ENCODE peak calls at places on chromosomes 12 and 14, in eight cellular contexts. F, D, R, N, C, V, T and I are unnamed samples.

GRCh38 chr12:1220127-1221092 is 229.4 kb downstream of the ERC1 start:
- DNase-seq in F (no peak), D (no peak), R (no peak), N (no peak), C (no peak), V (peak; percentile 60), T (no peak), I (no peak)

GRCh38 chr14:36773136-36773540 is 111.5 kb downstream of the PAX9 start:
- DNase-seq in F (no peak), D (peak; percentile 49), R (peak; percentile 15), N (no peak), C (peak; percentile 44), V (no peak), T (no peak), I (no peak)

GRCh38 chr12:124917841-124918621 is 3.6 kb upstream of the UBC start:
- DNase-seq in F (no peak), D (peak; percentile 49), R (peak; percentile 21), N (no peak), C (no peak), V (no peak), T (no peak), I (no peak)

GRCh38 chr12:65779091-65779642 is 45.1 kb upstream of the HMGA2 start:
- DNase-seq in F (no peak), D (peak; percentile 13), R (peak; percentile 61), N (no peak), C (no peak), V (no peak), T (no peak), I (no peak)

GRCh38 chr12:113866496-113866895 is 99.6 kb downstream of the RBM19 start:
- DNase-seq in F (no peak), D (no peak), R (no peak), N (no peak), C (no peak), V (no peak), T (no peak), I (no peak)

GRCh38 chr12:109880938-109881337 is 597 bp upstream of the GLTP start:
- DNase-seq in F (no peak), D (no peak), R (no peak), N (no peak), C (no peak), V (no peak), T (no peak), I (no peak)

GRCh38 chr12:9244894-9245293 is 36.7 kb upstream of the PZP start:
- DNase-seq in F (peak; percentile 24), D (no peak), R (no peak), N (no peak), C (no peak), V (no peak), T (no peak), I (no peak)

GRCh38 chr12:52032431-52032796 is 18.8 kb upstream of the NR4A1 start:
- DNase-seq in F (no peak), D (peak; percentile 77), R (peak; percentile 80), N (no peak), C (no peak), V (peak; percentile 74), T (no peak), I (peak; percentile 70)

GRCh38 chr14:30221546-30221945 is 293.9 kb upstream of the PRKD1 start:
- DNase-seq in F (no peak), D (no peak), R (no peak), N (no peak), C (no peak), V (no peak), T (no peak), I (no peak)

GRCh38 chr12:30753761-30754382 is 879 bp downstream of the CAPRIN2 start:
- DNase-seq in F (no peak), D (peak; percentile 17), R (peak; percentile 32), N (no peak), C (no peak), V (no peak), T (no peak), I (no peak)

GRCh38 chr12:59067068-59067467 is 146.8 kb upstream of the LRIG3 start:
- DNase-seq in F (no peak), D (peak; percentile 31), R (peak; percentile 81), N (no peak), C (no peak), V (no peak), T (no peak), I (no peak)

GRCh38 chr14:62667515-62667914 is 377.7 kb downstream of the KCNH5 start:
- DNase-seq in F (no peak), D (no peak), R (peak; percentile 3), N (no peak), C (no peak), V (no peak), T (no peak), I (no peak)

GRCh38 chr12:124754949-124755800 is 108.5 kb downstream of the SCARB1 start:
- DNase-seq in F (no peak), D (peak; percentile 70), R (peak; percentile 67), N (peak; percentile 95), C (no peak), V (peak; percentile 73), T (peak; percentile 43), I (peak; percentile 59)

GRCh38 chr14:89378119-89378518 is 38.9 kb downstream of the FOXN3 start:
- DNase-seq in F (no peak), D (no peak), R (peak; percentile 93), N (no peak), C (peak; percentile 28), V (no peak), T (peak; percentile 44), I (no peak)

GRCh38 chr12:120800665-120801064 is 75.0 kb downstream of the ACADS start:
- DNase-seq in F (peak; percentile 45), D (no peak), R (no peak), N (no peak), C (no peak), V (no peak), T (no peak), I (no peak)

GRCh38 chr12:12441891-12442461 is 85.1 kb downstream of the BORCS5 start:
- DNase-seq in F (no peak), D (peak; percentile 32), R (peak; percentile 39), N (no peak), C (no peak), V (no peak), T (peak; percentile 85), I (no peak)

GRCh38 chr14:61103541-61104339 is 122.7 kb downstream of the SLC38A6 start:
- DNase-seq in F (no peak), D (peak; percentile 86), R (peak; percentile 99), N (no peak), C (peak; percentile 96), V (peak; percentile 25), T (no peak), I (peak; percentile 42)

GRCh38 chr14:93045211-93045674 is 70.5 kb downstream of the ITPK1 start:
- DNase-seq in F (no peak), D (no peak), R (no peak), N (no peak), C (no peak), V (no peak), T (no peak), I (no peak)

GRCh38 chr12:60205500-60205899 is 609.7 kb downstream of the SLC16A7 start:
- DNase-seq in F (no peak), D (peak; percentile 17), R (peak; percentile 41), N (no peak), C (no peak), V (no peak), T (no peak), I (no peak)

GRCh38 chr14:62897057-62897456 is 148.2 kb downstream of the KCNH5 start:
- DNase-seq in F (no peak), D (no peak), R (no peak), N (no peak), C (no peak), V (no peak), T (no peak), I (no peak)

GRCh38 chr12:75711276-75711675 is 199.9 kb upstream of the KRR1 start:
- DNase-seq in F (no peak), D (no peak), R (no peak), N (no peak), C (no peak), V (no peak), T (no peak), I (no peak)

DNA sequence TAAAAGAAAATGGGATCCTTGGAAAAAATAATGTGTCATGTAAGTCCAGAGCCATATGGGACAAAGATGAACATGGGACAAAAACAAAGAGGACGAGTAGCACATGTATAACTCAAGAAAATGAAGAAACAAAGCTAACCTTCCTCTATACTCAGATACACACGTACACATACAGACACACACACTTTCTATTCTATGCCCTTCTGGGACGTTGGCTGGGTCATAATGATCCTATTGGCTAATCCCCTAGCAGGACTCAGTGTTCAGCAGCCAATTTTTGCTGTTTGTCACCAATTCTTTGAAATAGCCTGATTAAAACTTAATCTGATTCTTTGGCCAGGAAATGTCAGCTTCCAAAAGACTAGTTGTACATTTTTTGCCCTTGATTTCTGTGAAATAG is 189.4 kb upstream of the FOXG1 start:
- DNase-seq in F (no peak), D (no peak), R (no peak), N (no peak), C (no peak), V (no peak), T (no peak), I (no peak)
- H3K4me3 ChIP-seq in F (no peak overlapping the region), D (no peak overlapping the region), R (no peak overlapping the region), N (no peak overlapping the region), C (no peak overlapping the region), V (no peak overlapping the region), T (no peak overlapping the region), I (no peak overlapping the region)

GRCh38 chr12:104764225-104765073 is 193.6 kb downstream of the SLC41A2 start:
- DNase-seq in F (peak; percentile 36), D (no peak), R (no peak), N (no peak), C (no peak), V (no peak), T (no peak), I (no peak)
- H3K27ac ChIP-seq in F (no peak overlapping the region), D (no peak overlapping the region), R (no peak overlapping the region), N (no peak overlapping the region), C (no peak overlapping the region), V (no peak overlapping the region), T (no peak overlapping the region), I (no peak overlapping the region)

DNA sequence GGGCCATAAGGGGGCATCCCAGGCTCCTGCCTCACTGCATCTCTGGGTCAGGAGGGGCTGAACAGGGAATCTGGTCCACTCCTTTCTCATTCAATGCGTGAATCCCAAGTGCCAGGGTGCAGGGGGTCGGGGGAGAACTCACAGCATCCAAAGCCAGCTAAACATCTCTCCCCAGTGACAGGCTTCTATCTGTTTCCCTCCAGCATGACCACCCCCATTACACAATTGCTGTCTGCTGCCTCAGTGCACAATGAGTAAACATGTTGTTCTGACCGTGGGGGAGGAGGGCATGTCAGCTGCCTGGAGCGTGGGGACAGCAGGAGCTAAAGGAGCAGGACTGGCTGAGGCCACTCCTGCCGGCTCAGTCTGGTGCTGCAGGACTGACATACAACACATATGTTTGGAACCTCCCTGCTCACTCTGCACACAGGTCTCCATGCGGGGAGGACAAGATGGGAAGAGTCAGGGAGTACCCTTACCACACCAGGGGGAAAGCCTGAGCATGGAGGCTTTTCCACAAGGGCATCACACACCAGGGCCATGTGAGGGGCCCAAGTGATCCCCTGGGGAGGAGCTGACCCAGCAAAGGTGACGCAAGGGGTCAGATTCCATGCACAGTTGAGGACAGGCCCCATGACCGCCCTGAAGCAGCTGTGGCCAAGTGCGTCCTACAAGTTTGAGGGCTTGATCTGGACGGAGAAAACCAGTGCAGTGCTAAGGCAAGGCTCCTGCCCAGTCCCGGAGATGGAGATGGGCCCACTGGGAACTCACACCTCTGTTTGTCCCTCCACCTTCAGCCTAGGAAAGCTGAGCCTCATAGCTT is 1.4 kb downstream of the TNS2 start:
- DNase-seq in F (no peak), D (peak; percentile 74), R (peak; percentile 70), N (peak; percentile 82), C (no peak), V (peak; percentile 57), T (no peak), I (no peak)
- TF ChIP-seq CTCF in F (no peak), D (no peak), R (peak; percentile 11), N (peak; percentile 20), C (no peak), V (peak; percentile 48), T (no peak), I (peak; percentile 60)

GRCh38 chr14:77709412-77709811 is 1.5 kb downstream of the SLIRP start:
- DNase-seq in F (no peak), D (no peak), R (no peak), N (no peak), C (no peak), V (no peak), T (no peak), I (no peak)
- H3K4me3 ChIP-seq in F (peak overlapping the region; percentile 92), D (peak overlapping the region; percentile 97), R (no peak overlapping the region), N (no peak overlapping the region), C (peak overlapping the region; percentile 89), V (peak overlapping the region; percentile 97), T (peak overlapping the region; percentile 91), I (peak overlapping the region; percentile 76)